ENCODE peak calls at places on chromosomes 3 and 15, in four cellular contexts. T, X, D and F are unnamed samples.

GRCh38 chr3:141360888-141361598 is 7.3 kb upstream of the ZBTB38 start:
- DNase-seq in X (peak; percentile 90), T (peak; percentile 90), D (no peak), F (peak; percentile 35)

GRCh38 chr3:105715372-105715771 is 153.4 kb downstream of the CBLB start:
- DNase-seq in D (no peak), T (no peak), X (peak; percentile 90), F (no peak)

GRCh38 chr3:20984594-20985207 is 766.3 kb downstream of the ZNF385D start:
- DNase-seq in T (no peak), X (no peak), D (no peak), F (no peak)

GRCh38 chr3:174619244-174619643 is 239.9 kb upstream of the NAALADL2 start:
- DNase-seq in X (no peak), T (no peak), D (no peak), F (no peak)

GRCh38 chr3:10283638-10284037 is 9.1 kb downstream of the GHRL start:
- DNase-seq in T (no peak), X (no peak), D (no peak), F (no peak)

GRCh38 chr3:169002689-169003088 is 660.8 kb downstream of the MECOM start:
- DNase-seq in D (no peak), T (no peak), X (no peak), F (no peak)

GRCh38 chr3:15683253-15683652 is 81.7 kb downstream of the BTD start:
- DNase-seq in T (no peak), D (no peak), X (no peak), F (no peak)

GRCh38 chr3:18335202-18335601 is 89.9 kb downstream of the SATB1 start:
- DNase-seq in T (no peak), X (no peak), D (no peak), F (no peak)

GRCh38 chr15:33067456-33067855 is 127.1 kb downstream of the FMN1 start:
- DNase-seq in D (no peak), X (peak; percentile 91), T (peak; percentile 81), F (no peak)

GRCh38 chr3:25438791-25439555 is 10.9 kb downstream of the RARB start:
- DNase-seq in T (no peak), X (no peak), D (no peak), F (no peak)

GRCh38 chr15:81273855-81274254 is 50.1 kb downstream of the STARD5 start:
- DNase-seq in T (no peak), X (no peak), D (no peak), F (no peak)

GRCh38 chr3:40047406-40047805 is 238.0 kb downstream of the MYRIP start:
- DNase-seq in X (no peak), D (no peak), T (no peak), F (no peak)

GRCh38 chr3:58242340-58242739 is 4.7 kb downstream of the ABHD6 start:
- DNase-seq in T (no peak), X (no peak), D (no peak), F (no peak)

GRCh38 chr3:149599236-149599635 is 58.6 kb downstream of the WWTR1 start:
- DNase-seq in X (no peak), T (no peak), D (no peak), F (no peak)

GRCh38 chr3:186825294-186825821 is 17.2 kb upstream of the ADIPOQ start:
- DNase-seq in D (peak; percentile 70), T (peak; percentile 84), X (peak; percentile 77), F (no peak)

GRCh38 chr3:197942956-197943556 is 6.9 kb upstream of the RPL35A start:
- DNase-seq in T (peak; percentile 64), D (no peak), X (peak; percentile 61), F (no peak)

GRCh38 chr15:40471105-40471777 is 457 bp downstream of the CHST14 start:
- DNase-seq in T (peak; percentile 46), D (peak; percentile 71), X (peak; percentile 4), F (peak; percentile 30)
- H3K4ac ChIP-seq in T (peak overlapping the region; percentile 77), D (peak overlapping the region; percentile 91), X (peak overlapping the region; percentile 88), F (peak overlapping the region; percentile 76)

GRCh38 chr3:24154003-24154695 is 209.1 kb downstream of the NR1D2 start:
- DNase-seq in T (no peak), X (no peak), D (no peak), F (no peak)

GRCh38 chr3:24145981-24146822 is 201.1 kb downstream of the NR1D2 start:
- DNase-seq in X (peak; percentile 90), T (peak; percentile 64), D (no peak), F (no peak)

GRCh38 chr3:24145481-24145880 is 200.4 kb downstream of the NR1D2 start:
- DNase-seq in X (peak; percentile 9), D (no peak), T (peak; percentile 13), F (no peak)

GRCh38 chr3:24151595-24151994 is 206.5 kb downstream of the NR1D2 start:
- DNase-seq in T (no peak), D (no peak), X (peak; percentile 6), F (no peak)

GRCh38 chr3:24149032-24149431 is 203.9 kb downstream of the NR1D2 start:
- DNase-seq in D (no peak), X (no peak), T (peak; percentile 64), F (no peak)
- H2BK5ac ChIP-seq in D (no peak overlapping the region), X (no peak overlapping the region), T (no peak overlapping the region), F (no peak overlapping the region)

DNA sequence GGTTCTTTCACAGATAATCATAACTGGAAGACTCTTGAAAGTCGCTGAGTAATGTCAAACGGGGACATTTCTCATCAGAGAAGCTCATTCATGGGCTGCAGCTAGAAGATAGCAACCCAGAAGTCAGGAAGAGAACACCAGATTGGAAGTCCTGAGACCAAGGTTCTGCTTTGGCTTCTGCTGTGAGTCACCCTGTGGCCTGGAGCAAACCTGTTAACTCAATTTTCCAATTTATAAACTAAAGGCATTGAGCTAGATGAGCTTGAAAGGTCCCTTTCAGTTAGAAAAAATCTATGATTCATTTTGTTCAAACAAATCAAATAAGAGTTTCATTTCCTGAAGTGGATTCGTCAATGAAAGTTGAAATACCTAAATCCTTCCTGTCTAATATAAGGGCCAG is 402.2 kb downstream of the EPHB1 start:
- DNase-seq in X (no peak), T (no peak), D (no peak), F (no peak)
- H3K4me3 ChIP-seq in X (no peak overlapping the region), T (no peak overlapping the region), D (no peak overlapping the region), F (no peak overlapping the region)

GRCh38 chr15:40100947-40101905 is 7.5 kb downstream of the BMF start:
- DNase-seq in D (no peak), T (no peak), X (peak; percentile 50), F (no peak)
- H3K4ac ChIP-seq in D (no peak overlapping the region), T (no peak overlapping the region), X (peak overlapping the region; percentile 98), F (no peak overlapping the region)

GRCh38 chr15:41231536-41231935 is 468 bp downstream of the CHP1 start:
- DNase-seq in X (no peak), T (no peak), D (no peak), F (no peak)
- H2BK5ac ChIP-seq in X (peak overlapping the region; percentile 91), T (no peak overlapping the region), D (no peak overlapping the region), F (peak overlapping the region; percentile 85)

DNA sequence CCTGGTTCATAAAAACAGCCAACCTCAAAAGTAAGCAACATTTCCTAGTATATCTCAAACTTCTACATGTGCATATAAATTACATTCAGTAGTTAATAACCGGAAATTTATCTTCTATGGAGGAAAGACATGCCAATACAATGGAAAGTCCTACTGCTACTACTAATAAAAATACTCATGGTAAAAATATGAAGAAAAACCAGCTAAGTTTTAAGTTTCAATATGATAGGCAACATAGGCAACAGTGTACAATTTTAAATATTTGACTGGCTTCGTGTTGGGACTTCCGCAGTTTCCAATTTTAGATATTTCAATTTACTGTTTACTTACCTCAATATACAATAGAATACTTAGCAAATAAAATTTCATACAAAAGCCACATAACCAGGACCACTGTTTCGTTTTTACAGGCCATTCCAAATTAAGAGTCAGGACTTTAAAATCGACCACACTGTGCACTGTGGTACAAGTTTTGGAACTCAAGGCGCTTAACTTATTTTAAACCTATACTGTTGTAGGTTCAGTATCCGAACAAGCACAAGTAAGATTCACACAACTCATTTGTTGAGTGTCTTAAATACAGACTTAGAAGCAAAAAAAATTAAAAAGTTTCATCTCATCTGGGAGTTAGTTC is 2.9 kb downstream of the NAA50 start:
- DNase-seq in T (no peak), D (no peak), X (no peak), F (no peak)
- H3K4me3 ChIP-seq in T (no peak overlapping the region), D (no peak overlapping the region), X (no peak overlapping the region), F (no peak overlapping the region)